ENCODE peak calls at places on chromosome 14, in four cellular contexts. One of them, this sample, is unnamed.

GRCh38 chr14:92930737-92931602 is 8.0 kb downstream of the CHGA start:
- DNase-seq in stomach: no peak
- DNase-seq in coronary artery: no peak
- DNase-seq in mucosa of gallbladder: no peak
- DNase-seq in this sample: no peak

GRCh38 chr14:53368714-53369191 is 215.6 kb upstream of the DDHD1 start:
- DNase-seq in stomach: no peak
- DNase-seq in coronary artery: no peak
- DNase-seq in mucosa of gallbladder: no peak
- DNase-seq in this sample: no peak

GRCh38 chr14:75280448-75280830 is 1.8 kb downstream of the FOS start:
- DNase-seq in stomach: no peak
- DNase-seq in coronary artery: no peak
- DNase-seq in mucosa of gallbladder: no peak
- DNase-seq in this sample: peak; percentile 44

GRCh38 chr14:23148596-23149249 is 29.7 kb upstream of the CEBPE start:
- DNase-seq in stomach: no peak
- DNase-seq in coronary artery: no peak
- DNase-seq in mucosa of gallbladder: no peak
- DNase-seq in this sample: no peak

GRCh38 chr14:65024957-65025356 is 38.3 kb downstream of the FNTB start:
- DNase-seq in stomach: no peak
- DNase-seq in coronary artery: no peak
- DNase-seq in mucosa of gallbladder: no peak
- DNase-seq in this sample: no peak

GRCh38 chr14:71556730-71557129 is 375.5 kb upstream of the RGS6 start:
- DNase-seq in stomach: no peak
- DNase-seq in coronary artery: no peak
- DNase-seq in mucosa of gallbladder: no peak
- DNase-seq in this sample: no peak

GRCh38 chr14:96091149-96091693 is 52.1 kb downstream of the C14orf132 start:
- DNase-seq in stomach: no peak
- DNase-seq in coronary artery: peak; percentile 65
- DNase-seq in mucosa of gallbladder: no peak
- DNase-seq in this sample: no peak

GRCh38 chr14:92944976-92945375 is 22.0 kb downstream of the CHGA start:
- DNase-seq in stomach: no peak
- DNase-seq in coronary artery: no peak
- DNase-seq in mucosa of gallbladder: peak; percentile 86
- DNase-seq in this sample: no peak

GRCh38 chr14:58864751-58865519 is 227.2 kb downstream of the DACT1 start:
- DNase-seq in stomach: no peak
- DNase-seq in coronary artery: no peak
- DNase-seq in mucosa of gallbladder: peak; percentile 41
- DNase-seq in this sample: no peak

GRCh38 chr14:58292192-58292591 is 6.2 kb upstream of the ARID4A start:
- DNase-seq in stomach: no peak
- DNase-seq in coronary artery: no peak
- DNase-seq in mucosa of gallbladder: no peak
- DNase-seq in this sample: no peak

This sample was measured in body of pancreas.